ENCODE peak calls at places on chromosomes 7 and 10, in six cellular contexts. Q, U, E, M, R and I are unnamed samples.

GRCh38 chr10:93334901-93335312 is 147.2 kb downstream of the MYOF start:
- DNase-seq in Q (no peak), U (peak; percentile 95), E (peak; percentile 73), M (peak; percentile 83), R (no peak), I (no peak)

GRCh38 chr7:5420108-5420840 is 3.4 kb downstream of the TNRC18 start:
- DNase-seq in Q (peak; percentile 41), U (no peak), E (peak; percentile 52), M (no peak), R (peak; percentile 77), I (no peak)

GRCh38 chr10:124701881-124702656 is 42.1 kb downstream of the FAM53B start:
- DNase-seq in Q (no peak), U (no peak), E (no peak), M (no peak), R (no peak), I (peak; percentile 61)

GRCh38 chr7:123208793-123209192 is 9.0 kb upstream of the SLC13A1 start:
- DNase-seq in Q (peak; percentile 43), U (peak; percentile 35), E (no peak), M (peak; percentile 6), R (peak; percentile 7), I (peak; percentile 30)

GRCh38 chr10:104924101-104924795 is 283.2 kb downstream of the SORCS3 start:
- DNase-seq in Q (peak; percentile 5), U (no peak), E (no peak), M (no peak), R (no peak), I (no peak)

GRCh38 chr10:119931873-119932272 is 39.3 kb downstream of the SEC23IP start:
- DNase-seq in Q (no peak), U (peak; percentile 50), E (peak; percentile 1), M (no peak), R (no peak), I (no peak)

GRCh38 chr7:115226410-115226809 is 304.5 kb downstream of the MDFIC start:
- DNase-seq in Q (peak; percentile 44), U (no peak), E (no peak), M (no peak), R (no peak), I (no peak)

GRCh38 chr7:34991938-34992840 is 45.1 kb downstream of the DPY19L1 start:
- DNase-seq in Q (no peak), U (peak; percentile 75), E (peak; percentile 69), M (peak; percentile 39), R (no peak), I (no peak)

GRCh38 chr10:77308084-77308732 is 329.4 kb downstream of the KCNMA1 start:
- DNase-seq in Q (no peak), U (no peak), E (no peak), M (no peak), R (no peak), I (no peak)

GRCh38 chr7:135023622-135024021 is 37.3 kb downstream of the AGBL3 start:
- DNase-seq in Q (no peak), U (no peak), E (no peak), M (no peak), R (no peak), I (no peak)

GRCh38 chr10:58868736-58869435 is 307.6 kb upstream of the PHYHIPL start:
- DNase-seq in Q (no peak), U (no peak), E (peak; percentile 77), M (no peak), R (peak; percentile 3), I (no peak)

GRCh38 chr10:68992721-68993440 is 4.3 kb downstream of the KIFBP start:
- DNase-seq in Q (no peak), U (peak; percentile 36), E (peak; percentile 95), M (no peak), R (no peak), I (no peak)

GRCh38 chr7:39375047-39375873 is 190.9 kb upstream of the YAE1 start:
- DNase-seq in Q (no peak), U (no peak), E (no peak), M (no peak), R (no peak), I (no peak)

GRCh38 chr10:14476641-14477407 is 146.1 kb upstream of the FRMD4A start:
- DNase-seq in Q (no peak), U (peak; percentile 6), E (peak; percentile 77), M (no peak), R (no peak), I (no peak)

GRCh38 chr7:133253522-133253882 is 624 bp downstream of the EXOC4 start:
- DNase-seq in Q (peak; percentile 13), U (no peak), E (peak; percentile 51), M (no peak), R (no peak), I (peak; percentile 60)

DNA sequence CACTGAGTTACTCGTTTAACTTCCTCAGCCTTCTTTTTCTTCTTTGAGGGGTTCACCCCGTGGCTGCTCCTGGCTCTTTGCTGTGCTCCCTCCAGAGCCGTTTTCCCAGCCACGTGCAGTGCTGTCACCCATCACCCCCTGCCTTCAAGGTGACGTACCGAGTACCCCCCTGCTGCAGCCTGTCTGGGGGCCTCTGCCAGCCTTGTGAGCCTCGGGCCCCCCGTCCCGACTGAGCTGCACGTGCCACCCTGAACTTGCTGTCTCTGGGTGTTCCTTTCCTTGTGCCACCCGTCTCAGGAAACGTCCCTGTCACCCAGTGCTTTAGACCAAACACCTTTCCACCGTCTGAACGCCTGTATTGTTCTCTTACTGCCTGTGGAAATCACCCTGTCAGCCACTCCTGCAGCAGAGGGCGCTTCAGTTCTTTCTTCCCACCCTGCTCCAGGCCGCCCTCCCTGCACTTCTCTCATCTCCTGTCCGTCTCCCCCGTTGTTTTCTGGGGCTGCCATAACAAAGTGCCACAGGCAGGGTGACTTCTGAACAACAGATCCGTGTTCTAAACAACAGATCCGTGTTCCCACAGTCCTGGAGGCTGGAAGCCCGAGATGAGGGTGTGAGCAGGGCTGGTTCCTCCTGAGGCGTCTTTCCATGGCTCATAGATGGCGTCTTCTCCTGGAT is 44.6 kb downstream of the WDR37 start:
- DNase-seq in Q (peak; percentile 65), U (no peak), E (no peak), M (no peak), R (peak; percentile 54), I (no peak)
- TF ChIP-seq EZH2phosphoT487 in Q (no peak), U (no peak), E (no peak), M (no peak), R (no peak), I (no peak)

GRCh38 chr10:102660891-102661613 is 16.8 kb downstream of the TRIM8 start:
- DNase-seq in Q (peak; percentile 50), U (no peak), E (peak; percentile 68), M (no peak), R (peak; percentile 91), I (peak; percentile 87)

GRCh38 chr10:102658802-102659201 is 14.5 kb downstream of the TRIM8 start:
- DNase-seq in Q (no peak), U (no peak), E (no peak), M (no peak), R (no peak), I (no peak)

GRCh38 chr10:102657984-102658724 is 13.9 kb downstream of the TRIM8 start:
- DNase-seq in Q (no peak), U (peak; percentile 15), E (no peak), M (no peak), R (no peak), I (peak; percentile 1)

GRCh38 chr10:102657451-102657850 is 13.2 kb downstream of the TRIM8 start:
- DNase-seq in Q (no peak), U (no peak), E (no peak), M (no peak), R (no peak), I (no peak)

DNA sequence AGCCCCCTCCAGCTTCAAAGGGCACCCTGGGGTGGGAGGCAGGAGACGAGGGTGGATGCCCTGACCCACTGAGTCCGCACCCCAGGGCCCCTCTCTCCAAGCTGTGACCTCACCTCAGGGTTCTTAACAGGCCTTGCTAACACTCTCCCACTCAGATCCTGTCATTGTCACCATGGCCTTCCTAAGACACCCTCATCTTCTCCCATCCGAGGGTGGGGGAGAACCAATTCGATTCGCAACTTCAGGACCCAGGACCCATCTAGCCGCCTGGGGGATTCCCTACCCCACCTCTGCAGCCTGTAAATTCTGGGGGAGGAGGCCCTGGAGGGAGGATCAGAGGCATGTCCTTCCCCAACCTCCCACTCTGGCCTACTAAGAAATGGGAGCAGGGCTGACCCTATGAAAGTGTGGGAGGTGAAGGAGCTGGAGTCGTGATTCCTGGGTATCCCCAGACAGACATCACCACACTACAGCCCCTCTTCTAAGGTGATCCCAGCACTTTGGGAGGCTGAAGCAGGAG is 17.4 kb downstream of the TRIM8 start:
- DNase-seq in Q (no peak), U (no peak), E (peak; percentile 14), M (no peak), R (no peak), I (no peak)
- H3K4me2 ChIP-seq in Q (no peak overlapping the region), U (no peak overlapping the region), E (no peak overlapping the region), M (no peak overlapping the region), R (no peak overlapping the region), I (peak overlapping the region; percentile 73)

DNA sequence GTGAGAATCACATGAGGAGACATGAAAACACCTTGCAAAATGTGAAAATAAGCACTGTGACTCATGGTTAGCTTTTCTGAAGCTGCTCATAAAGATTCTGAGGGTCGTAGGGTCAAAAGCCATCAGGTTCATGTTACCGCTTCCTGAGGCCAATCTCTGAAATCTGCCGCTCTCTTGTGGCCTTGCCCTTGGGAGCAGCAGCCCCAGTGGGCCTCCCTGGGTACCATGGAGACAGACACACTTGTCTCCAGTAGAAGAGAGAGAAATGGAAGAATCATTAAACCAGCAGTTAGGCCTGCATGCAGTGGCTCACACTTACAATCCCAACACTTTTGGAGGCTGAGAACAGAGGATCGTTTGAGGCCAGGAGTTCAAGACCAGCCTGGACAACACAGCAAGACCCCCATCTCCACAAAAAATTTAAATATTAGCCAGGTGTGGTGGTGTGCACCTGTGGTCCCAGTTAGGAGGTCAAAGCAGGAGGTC is 42.8 kb downstream of the NIPSNAP2 start:
- DNase-seq in Q (no peak), U (no peak), E (no peak), M (no peak), R (no peak), I (no peak)
- H3K9ac ChIP-seq in Q (no peak overlapping the region), U (no peak overlapping the region), E (no peak overlapping the region), M (no peak overlapping the region), R (no peak overlapping the region), I (no peak overlapping the region)

GRCh38 chr10:12351447-12351846 is 2.1 kb downstream of the CAMK1D start:
- DNase-seq in Q (no peak), U (no peak), E (no peak), M (no peak), R (no peak), I (no peak)
- TF ChIP-seq EZH2phosphoT487 in Q (no peak), U (no peak), E (no peak), M (no peak), R (no peak), I (no peak)

GRCh38 chr10:49179699-49180511 is 8.3 kb downstream of the TMEM273 start:
- DNase-seq in Q (no peak), U (no peak), E (no peak), M (no peak), R (no peak), I (no peak)
- H3K4me2 ChIP-seq in Q (no peak overlapping the region), U (no peak overlapping the region), E (no peak overlapping the region), M (no peak overlapping the region), R (no peak overlapping the region), I (no peak overlapping the region)